ENCODE peak calls at places on chromosomes 12 and 14, in six cellular contexts. F is heart right ventricle, T is SJSA1, C is ovary, O is A549, R is heart left ventricle. Q is an unnamed sample. For H3K9me3 and H3K4me1, the result is how much of the 10 kb centered on the place peaks cover.

GRCh38 chr14:33363687-33364086 is 425.0 kb downstream of the NPAS3 start:
- DNase-seq in F (no peak), T (no peak), C (no peak), O (no peak), R (no peak), Q (no peak)

GRCh38 chr12:57985685-57986084 is 44.3 kb downstream of the ATP23 start:
- DNase-seq in F (no peak), T (no peak), C (no peak), O (no peak), R (no peak), Q (no peak)

GRCh38 chr12:27505771-27506170 is 18.2 kb upstream of the PPFIBP1 start:
- DNase-seq in F (no peak), T (no peak), C (no peak), O (no peak), R (no peak), Q (peak)

GRCh38 chr12:76226397-76226796 is 121.8 kb downstream of the BBS10 start:
- DNase-seq in F (no peak), T (no peak), C (no peak), O (no peak), R (no peak), Q (no peak)

GRCh38 chr12:2268478-2269286 is 215.9 kb downstream of the CACNA1C start:
- DNase-seq in F (no peak), T (peak), C (no peak), O (no peak), R (no peak), Q (no peak)

GRCh38 chr14:34536951-34537676 is 2.4 kb downstream of the EAPP start:
- DNase-seq in F (no peak), T (no peak), C (no peak), O (no peak), R (no peak), Q (peak)

GRCh38 chr12:92421701-92422100 is 276.1 kb upstream of the BTG1 start:
- DNase-seq in F (no peak), T (no peak), C (no peak), O (no peak), R (no peak), Q (peak)

GRCh38 chr12:92076106-92076505 is 69.5 kb downstream of the BTG1 start:
- DNase-seq in F (no peak), T (no peak), C (no peak), O (no peak), R (no peak), Q (no peak)

GRCh38 chr14:24978862-24979724 is 70.9 kb downstream of the STXBP6 start:
- DNase-seq in F (no peak), T (no peak), C (no peak), O (no peak), R (no peak), Q (no peak)

GRCh38 chr12:49626836-49627235 is 3.5 kb downstream of the PRPF40B start:
- DNase-seq in F (no peak), T (no peak), C (no peak), O (no peak), R (no peak), Q (no peak)

DNA sequence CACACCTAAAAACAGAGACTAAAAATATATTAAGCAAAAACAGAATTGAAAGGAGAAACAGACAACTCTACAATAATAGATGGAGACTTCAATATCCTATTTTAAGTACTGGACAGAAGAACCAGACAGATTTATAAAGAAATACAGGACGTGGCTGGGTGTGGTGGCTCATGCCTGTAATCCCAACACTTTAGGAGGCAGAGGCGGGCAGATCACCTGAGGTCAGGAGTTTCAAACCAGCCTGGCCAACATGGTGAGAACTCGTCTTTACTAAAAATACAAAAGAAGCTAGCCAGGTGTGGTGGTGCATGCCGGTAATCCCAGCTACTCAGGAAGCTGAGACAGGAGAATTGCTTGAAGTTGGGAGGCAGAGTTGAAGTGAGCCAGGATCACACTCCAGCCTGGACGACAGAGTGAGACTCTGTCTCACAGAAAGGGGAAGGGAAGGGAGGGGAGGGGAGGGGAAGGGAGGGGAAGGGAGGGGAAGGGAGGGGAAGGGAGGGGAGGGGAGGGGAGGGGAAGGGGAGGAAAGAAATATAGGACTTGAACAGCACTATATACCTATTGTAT is 53.0 kb downstream of the CDK17 start:
- DNase-seq in F (peak), T (no peak), C (no peak), O (no peak), R (no peak), Q (no peak)
- H3K4me3 ChIP-seq in F (peak), T (no peak), C (peak), O (no peak), R (no peak), Q (no peak)

GRCh38 chr14:66939409-66939808 is 249.8 kb upstream of the GARIN2 start:
- DNase-seq in F (no peak), T (no peak), C (no peak), O (no peak), R (no peak), Q (no peak)

GRCh38 chr14:66944872-66945271 is 244.4 kb upstream of the GARIN2 start:
- DNase-seq in F (no peak), T (no peak), C (no peak), O (no peak), R (no peak), Q (peak)
- H3K9me3 ChIP-seq in F (half or more), T (under half), C (under half), O (half or more), R (under half), Q (under half)

DNA sequence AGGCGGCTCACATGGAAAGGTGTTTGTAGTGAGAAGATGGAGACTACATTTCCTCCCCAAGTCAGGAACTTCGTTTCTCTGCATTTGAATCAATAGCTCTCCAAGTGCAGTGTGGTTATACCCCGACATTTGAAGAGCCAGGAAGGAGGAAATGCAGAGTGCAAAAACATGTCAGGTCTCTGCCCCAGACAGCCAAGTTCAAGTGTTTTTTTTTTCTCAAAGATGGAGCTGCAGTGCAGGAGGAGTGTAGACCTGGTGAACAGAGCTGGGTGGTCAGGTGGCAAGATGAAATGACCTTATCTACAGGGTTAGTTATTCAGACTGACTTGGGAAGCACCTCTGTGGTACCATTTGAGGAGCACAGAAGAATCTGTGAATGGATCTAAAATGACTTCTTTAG is 21.3 kb downstream of the MLXIP start:
- DNase-seq in F (no peak), T (no peak), C (no peak), O (no peak), R (no peak), Q (no peak)
- H3K4me1 ChIP-seq in F (half or more), T (under half), C (under half), O (half or more), R (half or more), Q (under half)

DNA sequence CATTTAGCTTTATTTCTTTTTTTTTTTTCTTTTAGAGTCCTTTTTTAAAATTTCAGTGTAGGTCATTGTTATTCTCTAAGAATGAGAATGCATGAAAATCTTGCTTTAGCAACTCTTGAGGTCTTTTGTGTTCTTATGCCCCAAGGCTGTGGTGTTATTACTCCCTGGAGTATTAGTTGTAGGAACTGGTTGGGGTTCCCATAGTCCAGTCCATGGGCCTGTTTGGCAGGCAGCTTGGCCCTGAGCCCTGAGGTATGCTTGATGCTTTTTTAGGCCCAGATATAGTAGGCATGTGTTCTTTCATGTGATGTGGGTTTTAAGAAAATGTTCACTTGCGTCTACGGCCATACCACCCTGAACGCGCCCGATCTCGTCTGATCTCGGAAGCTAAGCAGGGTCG is 1.6 kb downstream of the FAM234B start:
- DNase-seq in F (no peak), T (no peak), C (no peak), O (no peak), R (no peak), Q (no peak)
- H3K4me3 ChIP-seq in F (no peak), T (no peak), C (no peak), O (no peak), R (no peak), Q (no peak)

GRCh38 chr14:105499256-105500035 is 8.4 kb downstream of the TEDC1 start:
- DNase-seq in F (no peak), T (no peak), C (no peak), O (no peak), R (peak), Q (no peak)
- H3K9me3 ChIP-seq in F (under half), T (under half), C (under half), O (under half), R (under half), Q (under half)

GRCh38 chr12:56626691-56627090 is 3.4 kb downstream of the BAZ2A start:
- DNase-seq in F (no peak), T (no peak), C (no peak), O (no peak), R (no peak), Q (no peak)

GRCh38 chr12:56628671-56629458 is 1.3 kb downstream of the BAZ2A start:
- DNase-seq in F (peak), T (peak), C (peak), O (peak), R (peak), Q (peak)

GRCh38 chr12:56631790-56632700 is 1.9 kb upstream of the BAZ2A start:
- DNase-seq in F (peak), T (peak), C (peak), O (peak), R (peak), Q (peak)

GRCh38 chr12:56630180-56630632 is at the start of gene BAZ2A:
- DNase-seq in F (peak), T (peak), C (peak), O (peak), R (peak), Q (peak)

GRCh38 chr12:56629459-56630179 is 507 bp downstream of the BAZ2A start:
- DNase-seq in F (peak), T (no peak), C (peak), O (peak), R (no peak), Q (no peak)
- H3K4me1 ChIP-seq in F (half or more), T (under half), C (under half), O (under half), R (half or more), Q (half or more)

GRCh38 chr14:72618424-72618823 is 275.5 kb downstream of the DPF3 start:
- DNase-seq in F (no peak), T (peak), C (no peak), O (no peak), R (no peak), Q (no peak)

GRCh38 chr14:72616294-72616693 is 277.6 kb downstream of the DPF3 start:
- DNase-seq in F (no peak), T (no peak), C (no peak), O (no peak), R (peak), Q (no peak)

GRCh38 chr14:72617391-72618011 is 276.4 kb downstream of the DPF3 start:
- DNase-seq in F (peak), T (peak), C (peak), O (no peak), R (peak), Q (peak)

GRCh38 chr14:72615511-72616121 is 278.3 kb downstream of the DPF3 start:
- DNase-seq in F (no peak), T (peak), C (no peak), O (no peak), R (no peak), Q (peak)

GRCh38 chr14:72616811-72617210 is 277.1 kb downstream of the DPF3 start:
- DNase-seq in F (no peak), T (no peak), C (no peak), O (no peak), R (no peak), Q (no peak)
- H3K4me3 ChIP-seq in F (no peak), T (no peak), C (no peak), O (no peak), R (no peak), Q (no peak)

DNA sequence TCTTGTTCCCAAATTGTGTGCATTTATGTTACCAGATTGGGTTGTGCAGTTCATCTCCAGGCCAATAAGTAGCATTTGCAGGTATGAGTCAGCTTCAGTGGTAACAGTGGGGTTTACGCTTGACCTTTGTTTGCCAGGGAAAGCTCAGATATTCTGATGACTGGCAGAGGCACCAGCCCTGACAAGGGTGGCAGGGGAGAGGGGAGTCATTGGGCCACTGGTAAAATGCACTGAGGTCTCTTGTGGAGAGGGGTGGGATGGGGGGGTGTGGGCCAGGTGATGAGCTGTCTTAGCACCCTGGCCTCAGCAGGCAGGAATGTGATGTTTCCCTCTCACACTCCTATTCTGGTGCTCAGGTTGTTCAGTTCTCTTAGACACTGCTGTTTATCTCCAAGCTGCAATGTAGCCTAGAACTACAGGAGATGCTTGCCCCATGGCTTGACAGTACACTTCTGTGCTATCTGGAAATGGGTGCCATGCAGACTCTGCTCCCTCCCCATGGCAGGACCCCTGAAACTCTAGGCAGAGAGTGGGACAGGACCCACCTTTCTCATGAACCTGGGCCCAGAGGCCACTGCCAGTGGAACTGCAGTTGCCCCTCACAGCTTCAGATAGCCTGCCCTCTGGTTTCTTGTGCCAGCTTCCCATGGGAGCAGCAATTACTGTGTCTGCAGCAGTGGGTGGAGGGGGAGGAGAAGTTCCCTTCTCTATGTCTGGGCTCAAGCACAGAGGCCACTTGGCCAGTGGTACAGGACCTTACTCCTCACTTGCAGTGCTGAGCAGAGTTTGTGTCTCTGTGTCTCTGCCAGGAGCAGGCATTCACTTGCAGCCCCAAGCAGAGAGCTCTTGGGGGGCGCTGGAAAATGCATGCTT is 31.9 kb downstream of the USP15 start:
- DNase-seq in F (no peak), T (no peak), C (no peak), O (no peak), R (peak), Q (no peak)
- H3K9me3 ChIP-seq in F (under half), T (under half), C (under half), O (under half), R (under half), Q (under half)

Q was measured in cardiac muscle cell.